ENCODE peak calls at places on chromosomes 5 and 9, in nine cellular contexts. One of them, this sample, is unnamed.
A peak's percentile ranks its signal among the peaks of the same experiment; 100 is the strongest.

GRCh38 chr5:53161876-53162275 is 52.3 kb upstream of the MOCS2 start:
- DNase-seq in WTC11: no peak
- DNase-seq in GM06990: no peak
- DNase-seq in hepatocyte: no peak
- DNase-seq in stimulated activated CD8-positive, alpha-beta memory T cell treated with anti-CD3 and anti-CD28 coated beads, Interleukin-7, amount 100 ng/mL, for 1 hour: no peak
- DNase-seq in central memory CD8-positive, alpha-beta T cell: no peak
- DNase-seq in activated CD8-positive, alpha-beta T cell treated with anti-CD3 and anti-CD28 coated beads for 36 hours: no peak
- DNase-seq in globus pallidus: no peak
- DNase-seq in EH: peak; percentile 61
- DNase-seq in this sample: peak; percentile 31

GRCh38 chr5:82364497-82364896 is 86.3 kb upstream of the RPS23 start:
- DNase-seq in WTC11: no peak
- DNase-seq in GM06990: no peak
- DNase-seq in hepatocyte: peak; percentile 67
- DNase-seq in stimulated activated CD8-positive, alpha-beta memory T cell treated with anti-CD3 and anti-CD28 coated beads, Interleukin-7, amount 100 ng/mL, for 1 hour: no peak
- DNase-seq in central memory CD8-positive, alpha-beta T cell: no peak
- DNase-seq in activated CD8-positive, alpha-beta T cell treated with anti-CD3 and anti-CD28 coated beads for 36 hours: no peak
- DNase-seq in globus pallidus: peak; percentile 49
- DNase-seq in EH: peak; percentile 83
- DNase-seq in this sample: peak; percentile 81

GRCh38 chr9:86637515-86637914 is 283.3 kb upstream of the TUT7 start:
- DNase-seq in WTC11: peak; percentile 86
- DNase-seq in GM06990: peak; percentile 9
- DNase-seq in hepatocyte: peak; percentile 52
- DNase-seq in stimulated activated CD8-positive, alpha-beta memory T cell treated with anti-CD3 and anti-CD28 coated beads, Interleukin-7, amount 100 ng/mL, for 1 hour: no peak
- DNase-seq in central memory CD8-positive, alpha-beta T cell: no peak
- DNase-seq in activated CD8-positive, alpha-beta T cell treated with anti-CD3 and anti-CD28 coated beads for 36 hours: peak; percentile 42
- DNase-seq in globus pallidus: peak; percentile 35
- DNase-seq in EH: peak; percentile 31
- DNase-seq in this sample: peak; percentile 62

GRCh38 chr5:135718151-135718550 is 116.3 kb upstream of the SLC25A48 start:
- DNase-seq in WTC11: no peak
- DNase-seq in GM06990: no peak
- DNase-seq in hepatocyte: peak; percentile 58
- DNase-seq in stimulated activated CD8-positive, alpha-beta memory T cell treated with anti-CD3 and anti-CD28 coated beads, Interleukin-7, amount 100 ng/mL, for 1 hour: no peak
- DNase-seq in central memory CD8-positive, alpha-beta T cell: no peak
- DNase-seq in activated CD8-positive, alpha-beta T cell treated with anti-CD3 and anti-CD28 coated beads for 36 hours: no peak
- DNase-seq in globus pallidus: no peak
- DNase-seq in EH: peak; percentile 40
- DNase-seq in this sample: peak; percentile 52

GRCh38 chr5:33011803-33012202 is 300.7 kb downstream of the NPR3 start:
- DNase-seq in WTC11: no peak
- DNase-seq in GM06990: no peak
- DNase-seq in hepatocyte: no peak
- DNase-seq in stimulated activated CD8-positive, alpha-beta memory T cell treated with anti-CD3 and anti-CD28 coated beads, Interleukin-7, amount 100 ng/mL, for 1 hour: no peak
- DNase-seq in central memory CD8-positive, alpha-beta T cell: no peak
- DNase-seq in activated CD8-positive, alpha-beta T cell treated with anti-CD3 and anti-CD28 coated beads for 36 hours: no peak
- DNase-seq in globus pallidus: no peak
- DNase-seq in EH: no peak
- DNase-seq in this sample: no peak

GRCh38 chr5:40464461-40464860 is 215.3 kb upstream of the PTGER4 start:
- DNase-seq in WTC11: no peak
- DNase-seq in GM06990: no peak
- DNase-seq in hepatocyte: no peak
- DNase-seq in stimulated activated CD8-positive, alpha-beta memory T cell treated with anti-CD3 and anti-CD28 coated beads, Interleukin-7, amount 100 ng/mL, for 1 hour: no peak
- DNase-seq in central memory CD8-positive, alpha-beta T cell: no peak
- DNase-seq in activated CD8-positive, alpha-beta T cell treated with anti-CD3 and anti-CD28 coated beads for 36 hours: no peak
- DNase-seq in globus pallidus: no peak
- DNase-seq in EH: peak; percentile 51
- DNase-seq in this sample: no peak

GRCh38 chr5:132481243-132482211 is 9.0 kb downstream of the IRF1 start:
- DNase-seq in WTC11: no peak
- DNase-seq in GM06990: no peak
- DNase-seq in hepatocyte: no peak
- DNase-seq in stimulated activated CD8-positive, alpha-beta memory T cell treated with anti-CD3 and anti-CD28 coated beads, Interleukin-7, amount 100 ng/mL, for 1 hour: no peak
- DNase-seq in central memory CD8-positive, alpha-beta T cell: no peak
- DNase-seq in activated CD8-positive, alpha-beta T cell treated with anti-CD3 and anti-CD28 coated beads for 36 hours: peak; percentile 45
- DNase-seq in globus pallidus: no peak
- DNase-seq in EH: no peak
- DNase-seq in this sample: no peak

GRCh38 chr9:113570106-113570505 is 106.6 kb downstream of the RGS3 start:
- DNase-seq in WTC11: no peak
- DNase-seq in GM06990: no peak
- DNase-seq in hepatocyte: no peak
- DNase-seq in stimulated activated CD8-positive, alpha-beta memory T cell treated with anti-CD3 and anti-CD28 coated beads, Interleukin-7, amount 100 ng/mL, for 1 hour: no peak
- DNase-seq in central memory CD8-positive, alpha-beta T cell: no peak
- DNase-seq in activated CD8-positive, alpha-beta T cell treated with anti-CD3 and anti-CD28 coated beads for 36 hours: no peak
- DNase-seq in globus pallidus: no peak
- DNase-seq in EH: no peak
- DNase-seq in this sample: no peak

GRCh38 chr9:1025131-1025530 is 25.0 kb upstream of the DMRT2 start:
- DNase-seq in WTC11: no peak
- DNase-seq in GM06990: no peak
- DNase-seq in hepatocyte: no peak
- DNase-seq in stimulated activated CD8-positive, alpha-beta memory T cell treated with anti-CD3 and anti-CD28 coated beads, Interleukin-7, amount 100 ng/mL, for 1 hour: no peak
- DNase-seq in central memory CD8-positive, alpha-beta T cell: no peak
- DNase-seq in activated CD8-positive, alpha-beta T cell treated with anti-CD3 and anti-CD28 coated beads for 36 hours: no peak
- DNase-seq in globus pallidus: no peak
- DNase-seq in EH: no peak
- DNase-seq in this sample: no peak

GRCh38 chr5:34676409-34676808 is 20.3 kb downstream of the RAI14 start:
- DNase-seq in WTC11: no peak
- DNase-seq in GM06990: no peak
- DNase-seq in hepatocyte: no peak
- DNase-seq in stimulated activated CD8-positive, alpha-beta memory T cell treated with anti-CD3 and anti-CD28 coated beads, Interleukin-7, amount 100 ng/mL, for 1 hour: no peak
- DNase-seq in central memory CD8-positive, alpha-beta T cell: no peak
- DNase-seq in activated CD8-positive, alpha-beta T cell treated with anti-CD3 and anti-CD28 coated beads for 36 hours: no peak
- DNase-seq in globus pallidus: no peak
- DNase-seq in EH: peak; percentile 61
- DNase-seq in this sample: peak; percentile 83

GRCh38 chr9:85213650-85214607 is 527.8 kb downstream of the AGTPBP1 start:
- DNase-seq in WTC11: peak; percentile 15
- DNase-seq in GM06990: no peak
- DNase-seq in hepatocyte: no peak
- DNase-seq in stimulated activated CD8-positive, alpha-beta memory T cell treated with anti-CD3 and anti-CD28 coated beads, Interleukin-7, amount 100 ng/mL, for 1 hour: no peak
- DNase-seq in central memory CD8-positive, alpha-beta T cell: no peak
- DNase-seq in activated CD8-positive, alpha-beta T cell treated with anti-CD3 and anti-CD28 coated beads for 36 hours: no peak
- DNase-seq in globus pallidus: no peak
- DNase-seq in EH: no peak
- DNase-seq in this sample: no peak

GRCh38 chr9:71302776-71303175 is 181.4 kb upstream of the TRPM3 start:
- DNase-seq in WTC11: no peak
- DNase-seq in GM06990: no peak
- DNase-seq in hepatocyte: no peak
- DNase-seq in stimulated activated CD8-positive, alpha-beta memory T cell treated with anti-CD3 and anti-CD28 coated beads, Interleukin-7, amount 100 ng/mL, for 1 hour: no peak
- DNase-seq in central memory CD8-positive, alpha-beta T cell: no peak
- DNase-seq in activated CD8-positive, alpha-beta T cell treated with anti-CD3 and anti-CD28 coated beads for 36 hours: no peak
- DNase-seq in globus pallidus: no peak
- DNase-seq in EH: peak; percentile 72
- DNase-seq in this sample: no peak

GRCh38 chr5:25448646-25449045 is 803.9 kb upstream of the CDH10 start:
- DNase-seq in WTC11: no peak
- DNase-seq in GM06990: no peak
- DNase-seq in hepatocyte: peak; percentile 13
- DNase-seq in stimulated activated CD8-positive, alpha-beta memory T cell treated with anti-CD3 and anti-CD28 coated beads, Interleukin-7, amount 100 ng/mL, for 1 hour: no peak
- DNase-seq in central memory CD8-positive, alpha-beta T cell: no peak
- DNase-seq in activated CD8-positive, alpha-beta T cell treated with anti-CD3 and anti-CD28 coated beads for 36 hours: no peak
- DNase-seq in globus pallidus: no peak
- DNase-seq in EH: no peak
- DNase-seq in this sample: no peak

GRCh38 chr5:6384856-6385255 is 6.5 kb upstream of the MED10 start:
- DNase-seq in WTC11: no peak
- DNase-seq in GM06990: no peak
- DNase-seq in hepatocyte: no peak
- DNase-seq in stimulated activated CD8-positive, alpha-beta memory T cell treated with anti-CD3 and anti-CD28 coated beads, Interleukin-7, amount 100 ng/mL, for 1 hour: no peak
- DNase-seq in central memory CD8-positive, alpha-beta T cell: no peak
- DNase-seq in activated CD8-positive, alpha-beta T cell treated with anti-CD3 and anti-CD28 coated beads for 36 hours: no peak
- DNase-seq in globus pallidus: no peak
- DNase-seq in EH: no peak
- DNase-seq in this sample: no peak

GRCh38 chr5:38551020-38552017 is 5.1 kb downstream of the LIFR start:
- DNase-seq in WTC11: no peak
- DNase-seq in GM06990: no peak
- DNase-seq in hepatocyte: peak; percentile 65
- DNase-seq in stimulated activated CD8-positive, alpha-beta memory T cell treated with anti-CD3 and anti-CD28 coated beads, Interleukin-7, amount 100 ng/mL, for 1 hour: no peak
- DNase-seq in central memory CD8-positive, alpha-beta T cell: no peak
- DNase-seq in activated CD8-positive, alpha-beta T cell treated with anti-CD3 and anti-CD28 coated beads for 36 hours: peak; percentile 7
- DNase-seq in globus pallidus: peak; percentile 74
- DNase-seq in EH: peak; percentile 65
- DNase-seq in this sample: peak; percentile 60

GRCh38 chr5:1409386-1410110 is 35.7 kb downstream of the SLC6A3 start:
- DNase-seq in WTC11: peak; percentile 74
- DNase-seq in GM06990: no peak
- DNase-seq in hepatocyte: peak; percentile 51
- DNase-seq in stimulated activated CD8-positive, alpha-beta memory T cell treated with anti-CD3 and anti-CD28 coated beads, Interleukin-7, amount 100 ng/mL, for 1 hour: no peak
- DNase-seq in central memory CD8-positive, alpha-beta T cell: no peak
- DNase-seq in activated CD8-positive, alpha-beta T cell treated with anti-CD3 and anti-CD28 coated beads for 36 hours: peak; percentile 32
- DNase-seq in globus pallidus: no peak
- DNase-seq in EH: peak; percentile 24
- DNase-seq in this sample: peak; percentile 46

GRCh38 chr9:70574222-70574837 is 159.9 kb upstream of the KLF9 start:
- DNase-seq in WTC11: no peak
- DNase-seq in GM06990: no peak
- DNase-seq in hepatocyte: no peak
- DNase-seq in stimulated activated CD8-positive, alpha-beta memory T cell treated with anti-CD3 and anti-CD28 coated beads, Interleukin-7, amount 100 ng/mL, for 1 hour: no peak
- DNase-seq in central memory CD8-positive, alpha-beta T cell: no peak
- DNase-seq in activated CD8-positive, alpha-beta T cell treated with anti-CD3 and anti-CD28 coated beads for 36 hours: no peak
- DNase-seq in globus pallidus: peak; percentile 35
- DNase-seq in EH: peak; percentile 96
- DNase-seq in this sample: peak; percentile 82

GRCh38 chr5:109242518-109242917 is 167.3 kb downstream of the PJA2 start:
- DNase-seq in WTC11: no peak
- DNase-seq in GM06990: no peak
- DNase-seq in hepatocyte: no peak
- DNase-seq in stimulated activated CD8-positive, alpha-beta memory T cell treated with anti-CD3 and anti-CD28 coated beads, Interleukin-7, amount 100 ng/mL, for 1 hour: no peak
- DNase-seq in central memory CD8-positive, alpha-beta T cell: no peak
- DNase-seq in activated CD8-positive, alpha-beta T cell treated with anti-CD3 and anti-CD28 coated beads for 36 hours: no peak
- DNase-seq in globus pallidus: no peak
- DNase-seq in EH: no peak
- DNase-seq in this sample: peak; percentile 42

GRCh38 chr5:150653762-150654158 is 7.3 kb upstream of the MYOZ3 start:
- DNase-seq in WTC11: no peak
- DNase-seq in GM06990: no peak
- DNase-seq in hepatocyte: no peak
- DNase-seq in stimulated activated CD8-positive, alpha-beta memory T cell treated with anti-CD3 and anti-CD28 coated beads, Interleukin-7, amount 100 ng/mL, for 1 hour: no peak
- DNase-seq in central memory CD8-positive, alpha-beta T cell: no peak
- DNase-seq in activated CD8-positive, alpha-beta T cell treated with anti-CD3 and anti-CD28 coated beads for 36 hours: no peak
- DNase-seq in globus pallidus: no peak
- DNase-seq in EH: peak; percentile 49
- DNase-seq in this sample: no peak

GRCh38 chr5:56557198-56557597 is 258.2 kb upstream of the MAP3K1 start:
- DNase-seq in WTC11: no peak
- DNase-seq in GM06990: no peak
- DNase-seq in hepatocyte: no peak
- DNase-seq in stimulated activated CD8-positive, alpha-beta memory T cell treated with anti-CD3 and anti-CD28 coated beads, Interleukin-7, amount 100 ng/mL, for 1 hour: no peak
- DNase-seq in central memory CD8-positive, alpha-beta T cell: no peak
- DNase-seq in activated CD8-positive, alpha-beta T cell treated with anti-CD3 and anti-CD28 coated beads for 36 hours: no peak
- DNase-seq in globus pallidus: no peak
- DNase-seq in EH: peak; percentile 36
- DNase-seq in this sample: no peak

GRCh38 chr5:15943487-15943886 is 236.1 kb downstream of the MARCHF11 start:
- DNase-seq in WTC11: no peak
- DNase-seq in GM06990: no peak
- DNase-seq in hepatocyte: no peak
- DNase-seq in stimulated activated CD8-positive, alpha-beta memory T cell treated with anti-CD3 and anti-CD28 coated beads, Interleukin-7, amount 100 ng/mL, for 1 hour: no peak
- DNase-seq in central memory CD8-positive, alpha-beta T cell: no peak
- DNase-seq in activated CD8-positive, alpha-beta T cell treated with anti-CD3 and anti-CD28 coated beads for 36 hours: no peak
- DNase-seq in globus pallidus: no peak
- DNase-seq in EH: peak; percentile 78
- DNase-seq in this sample: peak; percentile 2

GRCh38 chr9:2622361-2623045 is 916 bp downstream of the VLDLR start:
- DNase-seq in WTC11: peak; percentile 28
- DNase-seq in GM06990: peak; percentile 39
- DNase-seq in hepatocyte: peak; percentile 44
- DNase-seq in stimulated activated CD8-positive, alpha-beta memory T cell treated with anti-CD3 and anti-CD28 coated beads, Interleukin-7, amount 100 ng/mL, for 1 hour: no peak
- DNase-seq in central memory CD8-positive, alpha-beta T cell: no peak
- DNase-seq in activated CD8-positive, alpha-beta T cell treated with anti-CD3 and anti-CD28 coated beads for 36 hours: peak; percentile 41
- DNase-seq in globus pallidus: peak; percentile 59
- DNase-seq in EH: peak; percentile 43
- DNase-seq in this sample: peak; percentile 72

GRCh38 chr5:56717253-56717987 is 97.9 kb upstream of the MAP3K1 start:
- DNase-seq in WTC11: no peak
- DNase-seq in GM06990: no peak
- DNase-seq in hepatocyte: no peak
- DNase-seq in stimulated activated CD8-positive, alpha-beta memory T cell treated with anti-CD3 and anti-CD28 coated beads, Interleukin-7, amount 100 ng/mL, for 1 hour: no peak
- DNase-seq in central memory CD8-positive, alpha-beta T cell: no peak
- DNase-seq in activated CD8-positive, alpha-beta T cell treated with anti-CD3 and anti-CD28 coated beads for 36 hours: no peak
- DNase-seq in globus pallidus: no peak
- DNase-seq in EH: peak; percentile 10
- DNase-seq in this sample: no peak

GRCh38 chr5:65152131-65152530 is 329.6 kb downstream of the ADAMTS6 start:
- DNase-seq in WTC11: no peak
- DNase-seq in GM06990: no peak
- DNase-seq in hepatocyte: peak; percentile 36
- DNase-seq in stimulated activated CD8-positive, alpha-beta memory T cell treated with anti-CD3 and anti-CD28 coated beads, Interleukin-7, amount 100 ng/mL, for 1 hour: no peak
- DNase-seq in central memory CD8-positive, alpha-beta T cell: no peak
- DNase-seq in activated CD8-positive, alpha-beta T cell treated with anti-CD3 and anti-CD28 coated beads for 36 hours: no peak
- DNase-seq in globus pallidus: no peak
- DNase-seq in EH: peak; percentile 88
- DNase-seq in this sample: no peak

GRCh38 chr9:34171753-34172535 is 6.9 kb upstream of the UBAP1 start:
- DNase-seq in WTC11: no peak
- DNase-seq in GM06990: peak; percentile 51
- DNase-seq in hepatocyte: no peak
- DNase-seq in stimulated activated CD8-positive, alpha-beta memory T cell treated with anti-CD3 and anti-CD28 coated beads, Interleukin-7, amount 100 ng/mL, for 1 hour: no peak
- DNase-seq in central memory CD8-positive, alpha-beta T cell: no peak
- DNase-seq in activated CD8-positive, alpha-beta T cell treated with anti-CD3 and anti-CD28 coated beads for 36 hours: peak; percentile 73
- DNase-seq in globus pallidus: peak; percentile 41
- DNase-seq in EH: no peak
- DNase-seq in this sample: no peak

GRCh38 chr9:127437497-127438264 is 13.5 kb downstream of the ZNF79 start:
- DNase-seq in WTC11: no peak
- DNase-seq in GM06990: no peak
- DNase-seq in hepatocyte: no peak
- DNase-seq in stimulated activated CD8-positive, alpha-beta memory T cell treated with anti-CD3 and anti-CD28 coated beads, Interleukin-7, amount 100 ng/mL, for 1 hour: no peak
- DNase-seq in central memory CD8-positive, alpha-beta T cell: peak; percentile 46
- DNase-seq in activated CD8-positive, alpha-beta T cell treated with anti-CD3 and anti-CD28 coated beads for 36 hours: peak; percentile 54
- DNase-seq in globus pallidus: no peak
- DNase-seq in EH: no peak
- DNase-seq in this sample: no peak

This sample was measured in astrocyte of the hippocampus.